ENCODE peak calls at places on chromosomes 5 and 9, in nine cellular contexts. N is MM.1S, Z is heart right ventricle, P is AG04449, C is AG09309, Y is lower leg skin, D is cardiac fibroblast, K is fibroblast of the aortic adventitia, L is mammary epithelial cell. M is an unnamed sample.
A peak's percentile ranks its signal among the peaks of the same experiment; 100 is the strongest.

GRCh38 chr9:115115924-115116323 is 2.0 kb downstream of the TNC start:
- DNase-seq in N (no peak), Z (no peak), P (no peak), C (no peak), Y (no peak), D (peak; percentile 86), K (peak; percentile 66), L (peak; percentile 90), M (no peak)

GRCh38 chr9:94173632-94174031 is 85.5 kb upstream of the ZNF169 start:
- DNase-seq in N (no peak), Z (no peak), P (no peak), C (no peak), Y (no peak), D (no peak), K (no peak), L (no peak), M (no peak)

GRCh38 chr9:127763918-127764384 is 14.5 kb downstream of the SH2D3C start:
- DNase-seq in N (no peak), Z (peak; percentile 85), P (no peak), C (no peak), Y (no peak), D (peak; percentile 36), K (no peak), L (no peak), M (peak; percentile 71)

GRCh38 chr5:100872409-100873190 is 30.5 kb downstream of the ST8SIA4 start:
- DNase-seq in N (peak; percentile 83), Z (no peak), P (no peak), C (no peak), Y (no peak), D (no peak), K (no peak), L (no peak), M (no peak)

GRCh38 chr9:124894741-124895170 is 32.8 kb downstream of the ARPC5L start:
- DNase-seq in N (peak; percentile 37), Z (no peak), P (no peak), C (peak; percentile 14), Y (no peak), D (peak; percentile 72), K (peak; percentile 58), L (peak; percentile 24), M (peak; percentile 86)

GRCh38 chr5:157603333-157604190 is 28.0 kb upstream of the ADAM19 start:
- DNase-seq in N (no peak), Z (no peak), P (peak; percentile 75), C (peak; percentile 81), Y (no peak), D (peak; percentile 94), K (peak; percentile 76), L (peak; percentile 97), M (no peak)

GRCh38 chr9:23492126-23493002 is 333.7 kb downstream of the ELAVL2 start:
- DNase-seq in N (peak; percentile 33), Z (no peak), P (no peak), C (no peak), Y (no peak), D (peak; percentile 29), K (peak; percentile 54), L (peak; percentile 57), M (peak; percentile 84)

GRCh38 chr5:73783823-73784222 is 157.8 kb downstream of the ARHGEF28 start:
- DNase-seq in N (peak; percentile 23), Z (no peak), P (no peak), C (no peak), Y (no peak), D (peak; percentile 60), K (peak; percentile 51), L (peak; percentile 18), M (peak; percentile 45)

GRCh38 chr9:110059461-110059860 is 148.5 kb downstream of the C9orf152 start:
- DNase-seq in N (no peak), Z (no peak), P (no peak), C (no peak), Y (no peak), D (peak; percentile 20), K (peak; percentile 65), L (no peak), M (no peak)

GRCh38 chr5:178453224-178453623 is 137.0 kb downstream of the COL23A1 start:
- DNase-seq in N (no peak), Z (no peak), P (no peak), C (peak; percentile 10), Y (no peak), D (peak; percentile 12), K (no peak), L (peak; percentile 57), M (no peak)

GRCh38 chr9:127876764-127877562 is 512 bp downstream of the AK1 start:
- DNase-seq in N (no peak), Z (no peak), P (no peak), C (no peak), Y (no peak), D (no peak), K (no peak), L (no peak), M (no peak)

DNA sequence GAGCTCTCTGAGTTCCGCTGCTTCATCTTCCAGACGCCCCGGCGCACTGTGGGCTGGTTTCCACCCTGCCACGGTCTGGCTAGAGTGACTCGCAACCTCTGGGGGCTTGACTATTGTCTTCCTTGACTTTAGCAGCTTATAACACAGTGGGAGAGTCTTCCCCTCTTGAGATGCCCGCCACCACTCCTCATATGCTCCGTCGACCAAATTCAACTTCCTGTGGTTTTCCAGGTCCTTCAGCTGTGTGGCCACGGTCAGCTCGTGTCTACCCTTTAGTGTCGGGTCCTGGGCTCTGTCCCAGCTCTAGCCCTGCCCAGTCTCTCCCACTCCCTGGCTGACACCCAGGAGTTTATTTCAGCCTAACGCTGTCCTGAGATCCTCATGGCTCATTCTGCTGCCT is 28.2 kb upstream of the NCS1 start:
- DNase-seq in N (no peak), Z (peak; percentile 57), P (no peak), C (no peak), Y (no peak), D (peak; percentile 44), K (peak; percentile 46), L (no peak), M (no peak)
- H3K4me3 ChIP-seq in N (no peak overlapping the region), Z (no peak overlapping the region), P (no peak overlapping the region), C (no peak overlapping the region), Y (no peak overlapping the region), D (no peak overlapping the region), K (no peak overlapping the region), L (no peak overlapping the region), M (no peak overlapping the region)

GRCh38 chr5:75574791-75575190 is 36.5 kb upstream of the ANKDD1B start:
- DNase-seq in N (no peak), Z (no peak), P (no peak), C (no peak), Y (no peak), D (peak; percentile 49), K (peak; percentile 63), L (no peak), M (peak; percentile 53)
- H3K4me3 ChIP-seq in N (no peak overlapping the region), Z (no peak overlapping the region), P (no peak overlapping the region), C (no peak overlapping the region), Y (no peak overlapping the region), D (no peak overlapping the region), K (no peak overlapping the region), L (no peak overlapping the region), M (no peak overlapping the region)

GRCh38 chr5:159123189-159123588 is 23.5 kb upstream of the EBF1 start:
- DNase-seq in N (no peak), Z (no peak), P (no peak), C (no peak), Y (no peak), D (no peak), K (no peak), L (no peak), M (no peak)

GRCh38 chr5:159121061-159121460 is 21.3 kb upstream of the EBF1 start:
- DNase-seq in N (no peak), Z (no peak), P (no peak), C (no peak), Y (no peak), D (no peak), K (no peak), L (no peak), M (no peak)

GRCh38 chr5:159123700-159124099 is 24.0 kb upstream of the EBF1 start:
- DNase-seq in N (peak; percentile 59), Z (no peak), P (no peak), C (no peak), Y (no peak), D (no peak), K (no peak), L (no peak), M (no peak)

GRCh38 chr5:159120446-159120845 is 20.7 kb upstream of the EBF1 start:
- DNase-seq in N (peak; percentile 95), Z (no peak), P (no peak), C (no peak), Y (no peak), D (no peak), K (no peak), L (no peak), M (no peak)
- H3K4me3 ChIP-seq in N (peak overlapping the region; percentile 26), Z (no peak overlapping the region), P (no peak overlapping the region), C (no peak overlapping the region), Y (no peak overlapping the region), D (no peak overlapping the region), K (no peak overlapping the region), L (no peak overlapping the region), M (no peak overlapping the region)

GRCh38 chr5:134541736-134542376 is 16.4 kb downstream of the JADE2 start:
- DNase-seq in N (no peak), Z (peak; percentile 70), P (no peak), C (no peak), Y (no peak), D (peak; percentile 52), K (peak; percentile 71), L (no peak), M (peak; percentile 70)

GRCh38 chr5:134540747-134541733 is 15.6 kb downstream of the JADE2 start:
- DNase-seq in N (no peak), Z (no peak), P (no peak), C (no peak), Y (no peak), D (no peak), K (no peak), L (no peak), M (peak; percentile 77)

GRCh38 chr5:134547579-134547978 is 22.1 kb downstream of the JADE2 start:
- DNase-seq in N (no peak), Z (no peak), P (no peak), C (no peak), Y (no peak), D (peak; percentile 86), K (peak; percentile 93), L (peak; percentile 29), M (peak; percentile 64)

GRCh38 chr5:134545070-134545868 is 19.8 kb downstream of the JADE2 start:
- DNase-seq in N (no peak), Z (peak; percentile 75), P (no peak), C (no peak), Y (no peak), D (peak; percentile 47), K (peak; percentile 85), L (no peak), M (peak; percentile 95)

DNA sequence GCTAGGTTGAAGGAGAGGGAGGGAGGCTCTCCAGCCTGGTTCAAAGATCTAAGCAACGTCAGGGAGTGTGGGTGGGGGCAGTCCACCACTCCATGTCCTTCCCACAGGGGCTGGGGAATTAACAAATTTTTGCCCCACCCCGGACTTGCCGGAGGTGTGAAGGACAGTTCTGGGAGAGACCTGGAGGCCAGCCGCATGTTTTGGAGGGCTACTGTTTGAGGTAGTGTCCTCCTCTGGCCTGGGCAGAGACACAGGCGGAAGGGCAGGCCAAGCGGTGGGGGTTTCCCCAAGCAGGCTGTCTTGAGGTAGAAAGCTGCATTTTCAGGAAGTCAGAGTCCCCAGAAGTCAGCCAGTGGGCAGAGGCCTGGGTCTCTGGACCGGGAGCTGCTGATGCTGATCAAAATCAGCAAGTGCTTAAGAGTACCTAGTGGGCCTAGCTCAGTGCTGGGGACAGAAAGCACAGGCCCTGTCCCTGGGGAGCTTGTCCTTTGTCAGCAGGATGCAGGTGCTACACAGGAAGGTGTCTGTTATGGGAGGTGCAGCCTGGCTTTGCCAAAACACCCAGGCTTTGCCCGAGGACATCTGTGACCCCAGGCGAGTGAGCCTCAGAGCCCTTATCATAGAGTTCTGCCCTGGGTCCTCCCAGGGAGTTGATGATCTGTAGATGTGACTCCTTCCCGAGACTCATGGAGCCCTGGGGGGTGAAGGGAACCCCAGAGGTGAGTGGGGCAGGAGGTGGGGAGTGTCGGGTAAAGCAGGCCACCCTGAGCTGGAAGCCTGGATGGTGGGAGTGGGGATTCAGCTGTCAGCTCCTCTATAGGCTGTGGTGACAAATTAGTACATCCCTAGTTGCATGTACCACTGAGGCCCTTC is 18.6 kb downstream of the JADE2 start:
- DNase-seq in N (no peak), Z (no peak), P (no peak), C (no peak), Y (no peak), D (no peak), K (no peak), L (no peak), M (peak; percentile 89)
- H3K4me3 ChIP-seq in N (no peak overlapping the region), Z (no peak overlapping the region), P (no peak overlapping the region), C (no peak overlapping the region), Y (no peak overlapping the region), D (no peak overlapping the region), K (no peak overlapping the region), L (no peak overlapping the region), M (peak overlapping the region; percentile 56)

M was measured in Karpas-422.